ENCODE peak calls at places on chromosomes 6 and 20, in nine cellular contexts. G, K, B, L, M, P, S, W and C are unnamed samples.

GRCh38 chr6:44253307-44254101 is 3.8 kb downstream of the SLC35B2 start:
- DNase-seq in G (no peak), K (no peak), B (peak), L (no peak), M (peak), P (peak), S (no peak), W (no peak), C (peak)

GRCh38 chr6:142820336-142821016 is 124.5 kb downstream of the HIVEP2 start:
- DNase-seq in G (no peak), K (no peak), B (no peak), L (no peak), M (no peak), P (no peak), S (no peak), W (no peak), C (no peak)

GRCh38 chr6:36804549-36804948 is 34.7 kb downstream of the CPNE5 start:
- DNase-seq in G (no peak), K (no peak), B (no peak), L (no peak), M (no peak), P (no peak), S (no peak), W (no peak), C (no peak)

GRCh38 chr6:56638760-56639159 is 3.9 kb downstream of the DST start:
- DNase-seq in G (no peak), K (no peak), B (no peak), L (no peak), M (no peak), P (no peak), S (no peak), W (no peak), C (no peak)

GRCh38 chr6:22214314-22214713 is 82.5 kb downstream of the PRL start:
- DNase-seq in G (no peak), K (no peak), B (no peak), L (no peak), M (no peak), P (no peak), S (no peak), W (no peak), C (no peak)

GRCh38 chr20:53660078-53660909 is 66.7 kb upstream of the ZNF217 start:
- DNase-seq in G (no peak), K (no peak), B (no peak), L (no peak), M (no peak), P (no peak), S (peak), W (peak), C (no peak)

GRCh38 chr20:18443841-18444240 is 23.0 kb downstream of the DZANK1 start:
- DNase-seq in G (no peak), K (no peak), B (no peak), L (no peak), M (peak), P (no peak), S (no peak), W (peak), C (no peak)

GRCh38 chr6:73710470-73710869 is 14.5 kb downstream of the CD109 start:
- DNase-seq in G (no peak), K (no peak), B (peak), L (no peak), M (peak), P (peak), S (no peak), W (peak), C (no peak)

GRCh38 chr20:35344354-35344837 is 52.2 kb upstream of the FAM83C start:
- DNase-seq in G (no peak), K (no peak), B (peak), L (no peak), M (peak), P (peak), S (no peak), W (peak), C (no peak)

GRCh38 chr6:159098636-159099106 is 53.9 kb upstream of the TAGAP start:
- DNase-seq in G (no peak), K (no peak), B (no peak), L (no peak), M (no peak), P (no peak), S (peak), W (no peak), C (no peak)

GRCh38 chr6:38058022-38058421 is 238.5 kb downstream of the ZFAND3 start:
- DNase-seq in G (no peak), K (no peak), B (no peak), L (no peak), M (peak), P (no peak), S (peak), W (peak), C (no peak)

GRCh38 chr6:146224988-146225387 is 196.1 kb downstream of the GRM1 start:
- DNase-seq in G (no peak), K (no peak), B (no peak), L (no peak), M (no peak), P (no peak), S (no peak), W (no peak), C (no peak)

GRCh38 chr20:57788936-57789613 is 79.3 kb upstream of the PMEPA1 start:
- DNase-seq in G (no peak), K (no peak), B (no peak), L (no peak), M (no peak), P (no peak), S (no peak), W (no peak), C (no peak)

GRCh38 chr6:129607581-129608186 is 102.3 kb downstream of the ARHGAP18 start:
- DNase-seq in G (no peak), K (no peak), B (no peak), L (no peak), M (no peak), P (no peak), S (no peak), W (peak), C (no peak)

GRCh38 chr6:154138806-154139205 is 99.8 kb downstream of the OPRM1 start:
- DNase-seq in G (no peak), K (no peak), B (no peak), L (no peak), M (peak), P (no peak), S (no peak), W (no peak), C (no peak)

GRCh38 chr6:129513471-129513870 is 196.5 kb downstream of the ARHGAP18 start:
- DNase-seq in G (no peak), K (no peak), B (no peak), L (no peak), M (no peak), P (no peak), S (no peak), W (peak), C (no peak)